ENCODE peak calls at places on chromosome 1, in four cellular contexts. One of them, this sample, is unnamed.

GRCh38 chr1:201461193-201461657 is 7.8 kb downstream of the PHLDA3 start:
- DNase-seq in K562: peak; percentile 57
- DNase-seq in GM12878: no peak
- DNase-seq in HepG2: peak; percentile 73
- DNase-seq in this sample: peak; percentile 93

GRCh38 chr1:245953876-245954660 is 553.0 kb downstream of the SMYD3 start:
- DNase-seq in K562: no peak
- DNase-seq in GM12878: peak; percentile 32
- DNase-seq in HepG2: no peak
- DNase-seq in this sample: no peak

GRCh38 chr1:202964755-202965440 is 2.2 kb downstream of the CYB5R1 start:
- DNase-seq in K562: no peak
- DNase-seq in GM12878: no peak
- DNase-seq in HepG2: no peak
- DNase-seq in this sample: no peak

GRCh38 chr1:32963746-32964460 is 706 bp downstream of the RNF19B start:
- DNase-seq in K562: peak; percentile 72
- DNase-seq in GM12878: no peak
- DNase-seq in HepG2: no peak
- DNase-seq in this sample: peak; percentile 29

GRCh38 chr1:151512801-151513625 is 1.8 kb downstream of the CGN start:
- DNase-seq in K562: no peak
- DNase-seq in GM12878: no peak
- DNase-seq in HepG2: no peak
- DNase-seq in this sample: no peak

GRCh38 chr1:146010126-146010738 is 11.3 kb downstream of the HJV start:
- DNase-seq in K562: no peak
- DNase-seq in GM12878: no peak
- DNase-seq in HepG2: no peak
- DNase-seq in this sample: no peak

GRCh38 chr1:118661769-118662320 is 326.3 kb downstream of the TBX15 start:
- DNase-seq in K562: no peak
- DNase-seq in GM12878: no peak
- DNase-seq in HepG2: no peak
- DNase-seq in this sample: no peak

GRCh38 chr1:88302843-88303486 is 381.1 kb upstream of the PKN2 start:
- DNase-seq in K562: no peak
- DNase-seq in GM12878: no peak
- DNase-seq in HepG2: peak; percentile 8
- DNase-seq in this sample: peak; percentile 17

GRCh38 chr1:152029144-152029936 is 7.5 kb downstream of the S100A11 start:
- DNase-seq in K562: no peak
- DNase-seq in GM12878: no peak
- DNase-seq in HepG2: no peak
- DNase-seq in this sample: no peak

GRCh38 chr1:178575611-178576331 is 62.9 kb downstream of the TEX35 start:
- DNase-seq in K562: no peak
- DNase-seq in GM12878: peak; percentile 19
- DNase-seq in HepG2: no peak
- DNase-seq in this sample: no peak

DNA sequence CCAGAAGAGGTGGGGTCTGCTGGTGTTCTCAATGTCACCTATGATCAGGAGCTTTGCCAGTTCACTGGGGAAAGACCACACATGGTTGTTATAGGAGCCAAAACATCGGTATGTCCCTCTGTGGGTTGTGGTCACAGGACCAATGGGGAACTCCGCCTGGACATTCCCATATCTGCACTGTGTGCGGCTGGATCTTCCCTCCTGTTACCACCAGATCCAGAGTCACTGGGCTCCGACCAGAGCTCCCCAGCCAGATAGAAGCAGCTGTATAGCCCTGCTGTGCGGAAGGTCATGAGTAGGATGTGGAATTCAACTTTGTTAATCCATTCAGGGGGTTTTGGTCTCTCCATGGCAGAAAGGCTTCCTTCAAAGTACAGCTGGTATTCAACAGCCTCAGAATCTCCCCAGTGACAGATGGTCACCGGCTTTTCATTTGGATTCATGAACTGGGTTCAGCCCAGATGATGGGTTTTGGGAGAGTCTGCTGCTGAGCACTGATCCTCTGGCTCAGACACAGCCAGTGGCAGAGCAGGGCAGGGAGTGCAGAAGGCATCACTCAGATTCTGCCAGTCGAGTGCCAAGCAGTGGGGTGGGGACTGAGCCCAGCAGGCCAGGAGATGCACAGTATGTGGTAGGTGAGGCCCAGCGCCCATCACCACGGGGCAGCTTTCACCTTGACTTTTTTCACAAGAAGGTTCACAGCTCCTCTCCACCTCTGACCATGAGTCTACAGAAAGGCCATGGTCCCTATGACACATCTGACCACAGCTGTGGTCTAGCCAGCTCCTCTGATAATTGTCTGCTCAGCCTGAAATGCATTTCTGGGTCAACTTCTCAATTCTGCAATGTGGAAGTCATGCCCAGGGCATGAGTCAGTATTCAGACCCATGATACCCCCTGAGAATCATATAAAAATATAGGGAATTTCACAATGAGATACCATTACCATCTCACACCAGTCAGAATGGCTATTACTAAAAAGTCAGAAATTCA is 2.9 kb upstream of the SHCBP1L start:
- DNase-seq in K562: no peak
- DNase-seq in GM12878: no peak
- DNase-seq in HepG2: no peak
- DNase-seq in this sample: peak; percentile 13
- TF ChIP-seq RAD21 in K562: no peak
- TF ChIP-seq RAD21 in GM12878: no peak
- TF ChIP-seq RAD21 in HepG2: no peak
- TF ChIP-seq RAD21 in this sample: no peak

DNA sequence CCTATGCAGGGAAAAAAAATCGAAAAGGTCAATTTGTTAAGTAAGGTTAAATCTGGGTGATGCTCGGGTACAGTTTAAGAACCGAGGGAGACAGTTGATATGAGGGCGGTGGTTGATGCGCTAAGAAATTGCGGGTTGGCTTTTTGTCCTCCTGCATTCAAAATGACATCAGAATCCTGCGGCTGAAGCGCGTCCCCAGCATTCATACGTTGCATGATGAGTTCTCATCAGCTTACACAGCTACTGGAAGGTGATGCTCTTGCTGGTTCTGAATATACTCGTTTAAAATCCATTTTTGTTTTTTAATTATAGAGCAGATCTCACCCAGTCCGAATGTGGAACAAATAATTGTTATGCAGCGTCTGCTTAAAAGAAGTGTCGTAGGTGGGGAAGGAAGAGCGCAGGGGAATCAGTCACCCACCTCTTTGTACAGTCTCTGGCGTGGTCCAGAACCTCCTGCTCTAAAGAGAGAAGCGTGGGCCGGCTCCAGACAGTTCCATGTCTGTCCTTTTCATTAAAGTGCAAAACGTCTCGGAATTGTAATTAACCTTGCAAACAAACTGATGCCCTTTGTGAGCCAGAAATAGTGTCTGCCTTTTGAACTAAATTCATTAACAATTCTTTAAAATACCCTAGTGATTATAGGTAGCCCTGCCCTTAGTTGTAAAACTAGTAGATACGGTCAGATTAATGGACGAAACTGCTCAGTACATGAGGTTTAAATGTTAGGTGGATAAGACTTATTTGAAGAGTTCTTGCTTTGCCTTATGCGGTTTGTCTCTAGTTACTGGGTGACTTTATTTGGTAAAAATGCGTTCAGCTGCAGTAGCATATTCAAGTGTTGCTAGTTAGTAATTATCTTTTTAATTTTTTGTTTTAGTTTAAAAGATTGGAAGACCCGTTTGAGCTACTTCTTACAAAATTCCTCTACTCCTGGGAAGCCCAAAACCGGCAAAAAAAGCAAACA is 730 bp downstream of the RGS2 start:
- DNase-seq in K562: peak; percentile 64
- DNase-seq in GM12878: no peak
- DNase-seq in HepG2: no peak
- DNase-seq in this sample: peak; percentile 23
- TF ChIP-seq MYC in K562: no peak
- TF ChIP-seq MYC in GM12878: no peak
- TF ChIP-seq MYC in HepG2: no peak
- TF ChIP-seq MYC in this sample: no peak

DNA sequence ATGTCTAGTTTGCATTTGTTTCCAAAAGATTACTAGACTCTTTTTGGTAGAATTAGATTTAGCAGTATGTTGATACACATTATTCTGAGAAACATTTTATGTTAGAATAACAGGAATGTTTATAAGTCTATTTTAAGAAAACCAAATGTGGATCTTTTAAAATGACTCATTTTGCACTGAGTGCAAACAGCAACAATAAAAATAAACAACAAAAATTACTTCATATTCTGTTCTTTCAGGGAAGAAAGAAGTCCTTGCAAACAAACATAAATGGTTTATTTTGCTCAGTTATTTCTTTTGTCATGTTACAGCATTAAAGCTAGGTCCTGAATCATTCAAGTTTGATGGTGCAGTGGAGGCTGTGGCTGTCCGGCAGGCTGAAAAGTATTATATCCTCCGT is 106.8 kb upstream of the TENT5C start:
- DNase-seq in K562: no peak
- DNase-seq in GM12878: no peak
- DNase-seq in HepG2: no peak
- DNase-seq in this sample: no peak
- TF ChIP-seq KDM1A in K562: no peak
- TF ChIP-seq KDM1A in GM12878: no peak
- TF ChIP-seq KDM1A in HepG2: no peak
- TF ChIP-seq KDM1A in this sample: no peak

GRCh38 chr1:114720492-114720891 is 3.9 kb upstream of the NRAS start:
- DNase-seq in K562: no peak
- DNase-seq in GM12878: no peak
- DNase-seq in HepG2: peak; percentile 60
- DNase-seq in this sample: no peak

GRCh38 chr1:114719424-114719787 is 2.8 kb upstream of the NRAS start:
- DNase-seq in K562: no peak
- DNase-seq in GM12878: no peak
- DNase-seq in HepG2: no peak
- DNase-seq in this sample: no peak

GRCh38 chr1:114715952-114716303 is 643 bp downstream of the NRAS start:
- DNase-seq in K562: peak; percentile 30
- DNase-seq in GM12878: no peak
- DNase-seq in HepG2: no peak
- DNase-seq in this sample: no peak

GRCh38 chr1:114716304-114717158 is at the start of gene NRAS:
- DNase-seq in K562: peak; percentile 98
- DNase-seq in GM12878: peak; percentile 56
- DNase-seq in HepG2: peak; percentile 81
- DNase-seq in this sample: peak; percentile 62

GRCh38 chr1:114718661-114719423 is 2.3 kb upstream of the NRAS start:
- DNase-seq in K562: no peak
- DNase-seq in GM12878: no peak
- DNase-seq in HepG2: no peak
- DNase-seq in this sample: no peak
- TF ChIP-seq RAD21 in K562: no peak
- TF ChIP-seq RAD21 in GM12878: no peak
- TF ChIP-seq RAD21 in HepG2: no peak
- TF ChIP-seq RAD21 in this sample: no peak

GRCh38 chr1:212514782-212515181 is 82.1 kb downstream of the NENF start:
- DNase-seq in K562: no peak
- DNase-seq in GM12878: no peak
- DNase-seq in HepG2: no peak
- DNase-seq in this sample: no peak

GRCh38 chr1:212513586-212513985 is 80.9 kb downstream of the NENF start:
- DNase-seq in K562: no peak
- DNase-seq in GM12878: no peak
- DNase-seq in HepG2: no peak
- DNase-seq in this sample: no peak

GRCh38 chr1:212512731-212513559 is 80.2 kb downstream of the NENF start:
- DNase-seq in K562: no peak
- DNase-seq in GM12878: no peak
- DNase-seq in HepG2: no peak
- DNase-seq in this sample: peak; percentile 40

GRCh38 chr1:212515329-212515760 is 82.6 kb downstream of the NENF start:
- DNase-seq in K562: no peak
- DNase-seq in GM12878: no peak
- DNase-seq in HepG2: no peak
- DNase-seq in this sample: no peak

GRCh38 chr1:212514056-212514614 is 81.4 kb downstream of the NENF start:
- DNase-seq in K562: peak; percentile 77
- DNase-seq in GM12878: no peak
- DNase-seq in HepG2: peak; percentile 62
- DNase-seq in this sample: peak; percentile 59
- TF ChIP-seq MYC in K562: no peak
- TF ChIP-seq MYC in GM12878: no peak
- TF ChIP-seq MYC in HepG2: peak; percentile 6
- TF ChIP-seq MYC in this sample: no peak

GRCh38 chr1:167185062-167185461 is 35.6 kb upstream of the POU2F1 start:
- DNase-seq in K562: no peak
- DNase-seq in GM12878: no peak
- DNase-seq in HepG2: no peak
- DNase-seq in this sample: no peak

GRCh38 chr1:167184081-167184480 is 36.6 kb upstream of the POU2F1 start:
- DNase-seq in K562: no peak
- DNase-seq in GM12878: no peak
- DNase-seq in HepG2: no peak
- DNase-seq in this sample: no peak

GRCh38 chr1:167182571-167183320 is 37.9 kb upstream of the POU2F1 start:
- DNase-seq in K562: no peak
- DNase-seq in GM12878: no peak
- DNase-seq in HepG2: no peak
- DNase-seq in this sample: no peak

GRCh38 chr1:167186771-167187170 is 33.9 kb upstream of the POU2F1 start:
- DNase-seq in K562: no peak
- DNase-seq in GM12878: no peak
- DNase-seq in HepG2: no peak
- DNase-seq in this sample: no peak

GRCh38 chr1:167186198-167186750 is 34.4 kb upstream of the POU2F1 start:
- DNase-seq in K562: no peak
- DNase-seq in GM12878: no peak
- DNase-seq in HepG2: no peak
- DNase-seq in this sample: no peak
- TF ChIP-seq KDM1A in K562: no peak
- TF ChIP-seq KDM1A in GM12878: no peak
- TF ChIP-seq KDM1A in HepG2: no peak
- TF ChIP-seq KDM1A in this sample: no peak

GRCh38 chr1:184189361-184189760 is 137.8 kb downstream of the TSEN15 start:
- DNase-seq in K562: no peak
- DNase-seq in GM12878: no peak
- DNase-seq in HepG2: no peak
- DNase-seq in this sample: no peak

GRCh38 chr1:184190626-184191025 is 139.1 kb downstream of the TSEN15 start:
- DNase-seq in K562: no peak
- DNase-seq in GM12878: no peak
- DNase-seq in HepG2: no peak
- DNase-seq in this sample: no peak

GRCh38 chr1:184193451-184193850 is 141.9 kb downstream of the TSEN15 start:
- DNase-seq in K562: no peak
- DNase-seq in GM12878: no peak
- DNase-seq in HepG2: no peak
- DNase-seq in this sample: no peak

GRCh38 chr1:184191181-184191601 is 139.7 kb downstream of the TSEN15 start:
- DNase-seq in K562: no peak
- DNase-seq in GM12878: no peak
- DNase-seq in HepG2: no peak
- DNase-seq in this sample: no peak

GRCh38 chr1:184194251-184194650 is 142.7 kb downstream of the TSEN15 start:
- DNase-seq in K562: no peak
- DNase-seq in GM12878: no peak
- DNase-seq in HepG2: no peak
- DNase-seq in this sample: no peak
- TF ChIP-seq RAD21 in K562: no peak
- TF ChIP-seq RAD21 in GM12878: no peak
- TF ChIP-seq RAD21 in HepG2: no peak
- TF ChIP-seq RAD21 in this sample: no peak

This sample was measured in A549.